ENCODE peak calls at places on chromosomes 5 and 9, in five cellular contexts. Q is keratinocyte, C is islet precursor cell, W is Ammon's horn, G is posterior vena cava. F is an unnamed sample.

GRCh38 chr5:107533946-107534876 is 136.5 kb downstream of the EFNA5 start:
- DNase-seq in Q (no peak), C (no peak), W (no peak), G (no peak), F (no peak)

GRCh38 chr5:18375637-18376036 is 741.4 kb downstream of the TAF11L14 start:
- DNase-seq in Q (no peak), C (no peak), W (peak), G (no peak), F (no peak)

GRCh38 chr5:79787448-79787847 is 97.8 kb downstream of the CMYA5 start:
- DNase-seq in Q (no peak), C (no peak), W (no peak), G (no peak), F (no peak)

GRCh38 chr5:11684607-11685006 is 219.6 kb downstream of the CTNND2 start:
- DNase-seq in Q (no peak), C (no peak), W (no peak), G (no peak), F (no peak)

GRCh38 chr5:92372766-92373165 is 989.6 kb upstream of the ARRDC3 start:
- DNase-seq in Q (no peak), C (no peak), W (no peak), G (no peak), F (no peak)

GRCh38 chr9:88476491-88477271 is 58.3 kb upstream of the NXNL2 start:
- DNase-seq in Q (no peak), C (no peak), W (no peak), G (no peak), F (no peak)

GRCh38 chr9:39588056-39588814 is 232.8 kb downstream of the SPATA31A1 start:
- DNase-seq in Q (no peak), C (peak), W (peak), G (peak), F (no peak)

GRCh38 chr5:135086326-135086725 is 52.3 kb upstream of the PITX1 start:
- DNase-seq in Q (no peak), C (no peak), W (no peak), G (peak), F (no peak)

GRCh38 chr5:171420429-171421231 is 1.2 kb downstream of the FGF18 start:
- DNase-seq in Q (no peak), C (peak), W (peak), G (peak), F (no peak)

GRCh38 chr5:181114844-181115778 is 15.9 kb downstream of the OR2V1 start:
- DNase-seq in Q (no peak), C (peak), W (no peak), G (no peak), F (peak)

GRCh38 chr9:89605181-89606048 is 603 bp downstream of the GADD45G start:
- DNase-seq in Q (no peak), C (peak), W (peak), G (peak), F (peak)

GRCh38 chr9:3256571-3256970 is 269.2 kb downstream of the RFX3 start:
- DNase-seq in Q (no peak), C (no peak), W (no peak), G (no peak), F (no peak)

GRCh38 chr5:132313378-132313777 is 19.2 kb downstream of the SLC22A4 start:
- DNase-seq in Q (no peak), C (no peak), W (no peak), G (no peak), F (no peak)

F was measured in ELF-1.